ENCODE peak calls at places on chromosomes 1 and 21, in ten cellular contexts. One of them, this sample, is unnamed.

GRCh38 chr1:197130677-197131304 is 15.7 kb downstream of the ASPM start:
- DNase-seq in PC-3: peak
- DNase-seq in psoas muscle: no peak
- DNase-seq in mesendoderm: peak
- DNase-seq in CD8-positive, alpha-beta T cell: no peak
- DNase-seq in A549: no peak
- DNase-seq in SJSA1: peak
- DNase-seq in GM23248: peak
- DNase-seq in suprapubic skin: no peak
- DNase-seq in IMR-90: peak
- DNase-seq in this sample: no peak

GRCh38 chr1:241401156-241401555 is 44.2 kb upstream of the RGS7 start:
- DNase-seq in PC-3: no peak
- DNase-seq in IMR-90: no peak
- DNase-seq in A549: no peak
- DNase-seq in GM23248: no peak
- DNase-seq in CD8-positive, alpha-beta T cell: no peak
- DNase-seq in SJSA1: no peak
- DNase-seq in suprapubic skin: no peak
- DNase-seq in mesendoderm: no peak
- DNase-seq in psoas muscle: no peak
- DNase-seq in this sample: no peak

GRCh38 chr1:54996869-54997710 is 1.6 kb upstream of the BSND start:
- DNase-seq in GM23248: peak
- DNase-seq in SJSA1: no peak
- DNase-seq in A549: no peak
- DNase-seq in psoas muscle: no peak
- DNase-seq in mesendoderm: peak
- DNase-seq in CD8-positive, alpha-beta T cell: no peak
- DNase-seq in PC-3: no peak
- DNase-seq in suprapubic skin: no peak
- DNase-seq in IMR-90: no peak
- DNase-seq in this sample: no peak

GRCh38 chr21:25837545-25838263 is 102.9 kb downstream of the GABPA start:
- DNase-seq in A549: no peak
- DNase-seq in psoas muscle: no peak
- DNase-seq in suprapubic skin: no peak
- DNase-seq in PC-3: peak
- DNase-seq in CD8-positive, alpha-beta T cell: no peak
- DNase-seq in IMR-90: peak
- DNase-seq in GM23248: peak
- DNase-seq in mesendoderm: no peak
- DNase-seq in SJSA1: peak
- DNase-seq in this sample: no peak

GRCh38 chr1:154433161-154433681 is 28.1 kb downstream of the IL6R start:
- DNase-seq in GM23248: peak
- DNase-seq in A549: no peak
- DNase-seq in psoas muscle: peak
- DNase-seq in suprapubic skin: no peak
- DNase-seq in mesendoderm: no peak
- DNase-seq in SJSA1: no peak
- DNase-seq in CD8-positive, alpha-beta T cell: no peak
- DNase-seq in IMR-90: no peak
- DNase-seq in PC-3: peak
- DNase-seq in this sample: no peak

GRCh38 chr1:51690285-51690961 is 73.5 kb downstream of the OSBPL9 start:
- DNase-seq in GM23248: peak
- DNase-seq in psoas muscle: no peak
- DNase-seq in mesendoderm: no peak
- DNase-seq in PC-3: peak
- DNase-seq in CD8-positive, alpha-beta T cell: no peak
- DNase-seq in A549: peak
- DNase-seq in suprapubic skin: no peak
- DNase-seq in SJSA1: peak
- DNase-seq in IMR-90: peak
- DNase-seq in this sample: peak

GRCh38 chr1:14090531-14090930 is 390.5 kb downstream of the PRDM2 start:
- DNase-seq in mesendoderm: no peak
- DNase-seq in CD8-positive, alpha-beta T cell: no peak
- DNase-seq in psoas muscle: no peak
- DNase-seq in suprapubic skin: no peak
- DNase-seq in PC-3: no peak
- DNase-seq in GM23248: no peak
- DNase-seq in IMR-90: no peak
- DNase-seq in A549: no peak
- DNase-seq in SJSA1: no peak
- DNase-seq in this sample: no peak

GRCh38 chr1:243819438-243819839 is 30.6 kb downstream of the AKT3 start:
- DNase-seq in psoas muscle: no peak
- DNase-seq in CD8-positive, alpha-beta T cell: no peak
- DNase-seq in PC-3: no peak
- DNase-seq in SJSA1: no peak
- DNase-seq in GM23248: no peak
- DNase-seq in suprapubic skin: no peak
- DNase-seq in A549: no peak
- DNase-seq in IMR-90: no peak
- DNase-seq in mesendoderm: peak
- DNase-seq in this sample: no peak

GRCh38 chr1:183633676-183634343 is 1.8 kb downstream of the ARPC5 start:
- DNase-seq in suprapubic skin: no peak
- DNase-seq in A549: peak
- DNase-seq in psoas muscle: no peak
- DNase-seq in GM23248: peak
- DNase-seq in CD8-positive, alpha-beta T cell: no peak
- DNase-seq in SJSA1: peak
- DNase-seq in PC-3: peak
- DNase-seq in mesendoderm: peak
- DNase-seq in IMR-90: peak
- DNase-seq in this sample: peak

GRCh38 chr1:107526524-107527198 is 385.8 kb downstream of the NTNG1 start:
- DNase-seq in PC-3: no peak
- DNase-seq in IMR-90: no peak
- DNase-seq in psoas muscle: no peak
- DNase-seq in CD8-positive, alpha-beta T cell: no peak
- DNase-seq in suprapubic skin: no peak
- DNase-seq in A549: no peak
- DNase-seq in GM23248: no peak
- DNase-seq in SJSA1: no peak
- DNase-seq in mesendoderm: no peak
- DNase-seq in this sample: no peak

GRCh38 chr1:186722711-186723309 is 42.6 kb upstream of the PTGS2 start:
- DNase-seq in CD8-positive, alpha-beta T cell: no peak
- DNase-seq in psoas muscle: no peak
- DNase-seq in PC-3: peak
- DNase-seq in A549: peak
- DNase-seq in suprapubic skin: no peak
- DNase-seq in SJSA1: peak
- DNase-seq in mesendoderm: peak
- DNase-seq in IMR-90: peak
- DNase-seq in GM23248: peak
- DNase-seq in this sample: no peak

GRCh38 chr1:205444931-205445652 is 10.8 kb downstream of the BLACAT1 start:
- DNase-seq in suprapubic skin: no peak
- DNase-seq in GM23248: no peak
- DNase-seq in mesendoderm: peak
- DNase-seq in PC-3: no peak
- DNase-seq in IMR-90: no peak
- DNase-seq in SJSA1: no peak
- DNase-seq in A549: no peak
- DNase-seq in psoas muscle: peak
- DNase-seq in CD8-positive, alpha-beta T cell: no peak
- DNase-seq in this sample: no peak

GRCh38 chr1:29436386-29436785 is 200.1 kb downstream of the PTPRU start:
- DNase-seq in IMR-90: no peak
- DNase-seq in PC-3: no peak
- DNase-seq in mesendoderm: peak
- DNase-seq in SJSA1: no peak
- DNase-seq in A549: no peak
- DNase-seq in GM23248: no peak
- DNase-seq in psoas muscle: no peak
- DNase-seq in suprapubic skin: peak
- DNase-seq in CD8-positive, alpha-beta T cell: no peak
- DNase-seq in this sample: no peak

GRCh38 chr1:192849442-192849841 is 40.6 kb downstream of the RGS2 start:
- DNase-seq in GM23248: no peak
- DNase-seq in CD8-positive, alpha-beta T cell: no peak
- DNase-seq in psoas muscle: no peak
- DNase-seq in mesendoderm: no peak
- DNase-seq in SJSA1: no peak
- DNase-seq in suprapubic skin: no peak
- DNase-seq in A549: no peak
- DNase-seq in IMR-90: no peak
- DNase-seq in PC-3: peak
- DNase-seq in this sample: no peak

GRCh38 chr1:4778056-4778455 is 123.6 kb downstream of the AJAP1 start:
- DNase-seq in GM23248: no peak
- DNase-seq in psoas muscle: no peak
- DNase-seq in suprapubic skin: no peak
- DNase-seq in mesendoderm: peak
- DNase-seq in SJSA1: no peak
- DNase-seq in IMR-90: no peak
- DNase-seq in PC-3: peak
- DNase-seq in A549: peak
- DNase-seq in CD8-positive, alpha-beta T cell: no peak
- DNase-seq in this sample: peak

GRCh38 chr1:196366817-196367495 is 241.3 kb downstream of the KCNT2 start:
- DNase-seq in suprapubic skin: no peak
- DNase-seq in A549: no peak
- DNase-seq in psoas muscle: no peak
- DNase-seq in mesendoderm: no peak
- DNase-seq in CD8-positive, alpha-beta T cell: no peak
- DNase-seq in IMR-90: no peak
- DNase-seq in PC-3: no peak
- DNase-seq in GM23248: no peak
- DNase-seq in SJSA1: no peak
- DNase-seq in this sample: no peak

GRCh38 chr1:232378266-232379041 is 251.5 kb downstream of the SIPA1L2 start:
- DNase-seq in mesendoderm: no peak
- DNase-seq in CD8-positive, alpha-beta T cell: no peak
- DNase-seq in PC-3: peak
- DNase-seq in psoas muscle: no peak
- DNase-seq in suprapubic skin: no peak
- DNase-seq in IMR-90: no peak
- DNase-seq in GM23248: no peak
- DNase-seq in A549: no peak
- DNase-seq in SJSA1: no peak
- DNase-seq in this sample: no peak
- H3K27ac ChIP-seq in mesendoderm: no peak
- H3K27ac ChIP-seq in CD8-positive, alpha-beta T cell: no peak
- H3K27ac ChIP-seq in PC-3: peak
- H3K27ac ChIP-seq in psoas muscle: peak
- H3K27ac ChIP-seq in suprapubic skin: peak
- H3K27ac ChIP-seq in IMR-90: no peak
- H3K27ac ChIP-seq in GM23248: no peak
- H3K27ac ChIP-seq in A549: peak
- H3K27ac ChIP-seq in SJSA1: no peak
- H3K27ac ChIP-seq in this sample: no peak

GRCh38 chr1:234602334-234603220 is 7.4 kb downstream of the IRF2BP2 start:
- DNase-seq in A549: peak
- DNase-seq in SJSA1: peak
- DNase-seq in CD8-positive, alpha-beta T cell: no peak
- DNase-seq in GM23248: peak
- DNase-seq in psoas muscle: no peak
- DNase-seq in PC-3: peak
- DNase-seq in mesendoderm: no peak
- DNase-seq in suprapubic skin: no peak
- DNase-seq in IMR-90: peak
- DNase-seq in this sample: no peak
- H3K27ac ChIP-seq in A549: peak
- H3K27ac ChIP-seq in SJSA1: peak
- H3K27ac ChIP-seq in CD8-positive, alpha-beta T cell: no peak
- H3K27ac ChIP-seq in GM23248: peak
- H3K27ac ChIP-seq in psoas muscle: peak
- H3K27ac ChIP-seq in PC-3: peak
- H3K27ac ChIP-seq in mesendoderm: no peak
- H3K27ac ChIP-seq in suprapubic skin: peak
- H3K27ac ChIP-seq in IMR-90: peak
- H3K27ac ChIP-seq in this sample: peak

DNA sequence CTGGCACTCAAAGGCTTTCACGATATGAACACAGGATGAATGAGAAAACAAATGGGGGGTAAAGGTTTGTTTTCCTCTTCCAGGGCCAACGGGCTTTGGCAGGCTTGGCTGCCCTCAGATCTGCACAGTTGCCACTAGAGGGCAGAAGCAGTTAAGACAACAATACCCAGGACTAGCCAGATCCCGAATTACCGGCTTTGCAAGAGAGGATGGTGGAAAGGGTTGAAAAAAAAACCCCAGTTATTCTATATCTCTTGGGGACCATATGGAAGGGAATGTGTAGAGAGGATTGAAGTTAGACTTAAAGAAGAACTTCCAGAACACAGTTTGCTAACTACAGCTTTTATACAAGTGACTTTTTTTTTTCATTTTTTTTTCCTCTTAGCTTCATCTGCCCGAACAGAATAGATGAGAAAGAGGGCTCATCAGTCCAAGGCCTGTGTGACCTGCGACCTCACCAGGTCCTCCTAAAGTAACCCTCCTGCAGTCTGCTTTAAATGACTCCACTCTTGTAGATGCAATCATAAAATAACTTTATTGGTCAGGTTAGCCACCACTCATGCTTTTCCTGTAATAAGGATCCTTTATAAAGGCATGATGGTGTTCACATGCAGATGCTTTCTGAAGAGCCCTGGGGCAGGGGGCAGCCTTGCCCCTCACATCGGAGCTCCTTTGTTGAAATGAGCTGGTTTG is 10.7 kb downstream of the FMOD start:
- DNase-seq in psoas muscle: peak
- DNase-seq in GM23248: peak
- DNase-seq in CD8-positive, alpha-beta T cell: peak
- DNase-seq in mesendoderm: peak
- DNase-seq in SJSA1: peak
- DNase-seq in suprapubic skin: no peak
- DNase-seq in A549: peak
- DNase-seq in IMR-90: peak
- DNase-seq in PC-3: peak
- DNase-seq in this sample: no peak
- H3K27ac ChIP-seq in psoas muscle: no peak
- H3K27ac ChIP-seq in GM23248: no peak
- H3K27ac ChIP-seq in CD8-positive, alpha-beta T cell: no peak
- H3K27ac ChIP-seq in mesendoderm: no peak
- H3K27ac ChIP-seq in SJSA1: no peak
- H3K27ac ChIP-seq in suprapubic skin: no peak
- H3K27ac ChIP-seq in A549: no peak
- H3K27ac ChIP-seq in IMR-90: no peak
- H3K27ac ChIP-seq in PC-3: no peak
- H3K27ac ChIP-seq in this sample: no peak

DNA sequence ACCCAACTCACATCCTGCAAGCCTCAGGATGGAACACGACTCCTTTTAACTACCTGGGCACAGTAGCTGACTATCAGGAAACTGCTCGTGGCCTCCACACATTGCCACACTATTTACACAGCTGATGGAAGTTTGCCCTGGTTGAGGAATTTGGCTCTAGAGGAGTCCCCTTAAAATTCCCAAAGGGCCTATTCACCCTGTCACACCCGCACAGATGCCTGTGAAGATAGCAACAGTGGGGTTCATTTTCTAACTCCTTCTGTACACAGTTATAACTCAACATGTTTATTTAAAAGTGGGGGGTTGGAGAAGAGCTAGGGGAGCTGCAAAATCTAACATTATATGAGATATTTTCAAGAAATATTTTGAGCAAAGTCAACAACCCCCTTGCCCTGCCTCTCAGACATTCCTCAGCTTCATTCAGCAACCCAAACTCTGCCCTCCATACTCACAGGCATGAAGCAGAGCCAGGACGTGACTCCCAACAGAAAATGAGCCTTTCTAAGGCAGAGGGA is 35.8 kb upstream of the CCN1 start:
- DNase-seq in mesendoderm: peak
- DNase-seq in CD8-positive, alpha-beta T cell: no peak
- DNase-seq in suprapubic skin: no peak
- DNase-seq in A549: no peak
- DNase-seq in GM23248: peak
- DNase-seq in SJSA1: peak
- DNase-seq in IMR-90: peak
- DNase-seq in psoas muscle: no peak
- DNase-seq in PC-3: peak
- DNase-seq in this sample: peak
- H3K27ac ChIP-seq in mesendoderm: peak
- H3K27ac ChIP-seq in CD8-positive, alpha-beta T cell: no peak
- H3K27ac ChIP-seq in suprapubic skin: no peak
- H3K27ac ChIP-seq in A549: peak
- H3K27ac ChIP-seq in GM23248: peak
- H3K27ac ChIP-seq in SJSA1: peak
- H3K27ac ChIP-seq in IMR-90: peak
- H3K27ac ChIP-seq in psoas muscle: no peak
- H3K27ac ChIP-seq in PC-3: peak
- H3K27ac ChIP-seq in this sample: peak